ENCODE peak calls at places on chromosomes 13 and 19, in six cellular contexts. C, X, B, A, P and I are unnamed samples. For H3K4me1, the result is how much of the 10 kb centered on the place peaks cover.

GRCh38 chr13:96052655-96053002 is 572 bp downstream of the UGGT2 start:
- DNase-seq in C (no peak), X (peak), B (no peak), A (peak), P (no peak), I (no peak)

GRCh38 chr19:45664575-45664974 is 3.4 kb upstream of the GIPR start:
- DNase-seq in C (no peak), X (no peak), B (no peak), A (no peak), P (no peak), I (no peak)

GRCh38 chr13:110551284-110551683 is 10.2 kb downstream of the RAB20 start:
- DNase-seq in C (no peak), X (no peak), B (no peak), A (no peak), P (no peak), I (no peak)

GRCh38 chr19:51460164-51460992 is 2.1 kb upstream of the SIGLEC8 start:
- DNase-seq in C (no peak), X (peak), B (no peak), A (no peak), P (peak), I (no peak)

GRCh38 chr13:33017410-33017929 is 1.2 kb downstream of the KL start:
- DNase-seq in C (no peak), X (peak), B (peak), A (peak), P (peak), I (no peak)

GRCh38 chr19:28424662-28425430 is 788.1 kb downstream of the UQCRFS1 start:
- DNase-seq in C (no peak), X (no peak), B (no peak), A (no peak), P (no peak), I (no peak)

GRCh38 chr19:9835507-9835949 is 410 bp downstream of the PIN1 start:
- DNase-seq in C (no peak), X (no peak), B (no peak), A (no peak), P (no peak), I (no peak)

GRCh38 chr19:46546194-46546896 is 50.7 kb upstream of the PNMA8B start:
- DNase-seq in C (peak), X (peak), B (peak), A (peak), P (peak), I (no peak)

GRCh38 chr13:45707701-45708100 is 5.6 kb downstream of the CBY2 start:
- DNase-seq in C (no peak), X (no peak), B (no peak), A (no peak), P (no peak), I (no peak)

GRCh38 chr19:39501340-39501739 is 2.6 kb downstream of the DLL3 start:
- DNase-seq in C (no peak), X (no peak), B (no peak), A (no peak), P (no peak), I (no peak)

GRCh38 chr13:59452189-59452588 is 711.5 kb downstream of the DIAPH3 start:
- DNase-seq in C (no peak), X (no peak), B (no peak), A (no peak), P (no peak), I (no peak)

GRCh38 chr13:73210218-73210883 is 151.5 kb downstream of the KLF5 start:
- DNase-seq in C (no peak), X (no peak), B (no peak), A (no peak), P (no peak), I (no peak)

GRCh38 chr13:58087566-58087965 is 456.0 kb downstream of the PCDH17 start:
- DNase-seq in C (no peak), X (peak), B (no peak), A (no peak), P (no peak), I (no peak)

GRCh38 chr19:45973564-45974338 is at the start of gene NOVA2:
- DNase-seq in C (peak), X (peak), B (peak), A (peak), P (peak), I (no peak)

GRCh38 chr19:52020506-52020905 is 7.7 kb downstream of the ZNF614 start:
- DNase-seq in C (no peak), X (no peak), B (no peak), A (no peak), P (no peak), I (no peak)

GRCh38 chr13:33322474-33322827 is 36.9 kb upstream of the STARD13 start:
- DNase-seq in C (no peak), X (no peak), B (peak), A (peak), P (no peak), I (no peak)

GRCh38 chr19:38199340-38199739 is 24.7 kb downstream of the DPF1 start:
- DNase-seq in C (no peak), X (no peak), B (no peak), A (no peak), P (no peak), I (no peak)

GRCh38 chr13:29859971-29860370 is 9.6 kb upstream of the UBL3 start:
- DNase-seq in C (no peak), X (no peak), B (no peak), A (peak), P (no peak), I (no peak)

GRCh38 chr13:49652691-49653305 is 24.5 kb downstream of the ARL11 start:
- DNase-seq in C (peak), X (peak), B (peak), A (peak), P (peak), I (no peak)

GRCh38 chr13:99859178-99860177 is 112.1 kb downstream of the ZIC5 start:
- DNase-seq in C (no peak), X (no peak), B (no peak), A (no peak), P (no peak), I (peak)

GRCh38 chr13:35470671-35471465 is 5.6 kb downstream of the MAB21L1 start:
- DNase-seq in C (no peak), X (peak), B (no peak), A (peak), P (no peak), I (no peak)

GRCh38 chr13:113327391-113327765 is 30.3 kb downstream of the LAMP1 start:
- DNase-seq in C (no peak), X (no peak), B (no peak), A (no peak), P (no peak), I (no peak)

GRCh38 chr19:34733266-34733825 is 697 bp upstream of the ZNF181 start:
- DNase-seq in C (peak), X (peak), B (no peak), A (no peak), P (peak), I (no peak)

GRCh38 chr19:46408611-46409039 is 4.7 kb downstream of the CCDC8 start:
- DNase-seq in C (peak), X (no peak), B (peak), A (peak), P (no peak), I (no peak)

GRCh38 chr19:23440791-23441190 is 45.5 kb upstream of the ZNF91 start:
- DNase-seq in C (no peak), X (peak), B (no peak), A (no peak), P (peak), I (no peak)

GRCh38 chr19:10074153-10074552 is 12.0 kb upstream of the SHFL start:
- DNase-seq in C (no peak), X (peak), B (peak), A (peak), P (peak), I (peak)

GRCh38 chr13:108302279-108302678 is 32.8 kb downstream of the TNFSF13B start:
- DNase-seq in C (no peak), X (no peak), B (no peak), A (no peak), P (no peak), I (no peak)

GRCh38 chr13:99895999-99896695 is 75.4 kb downstream of the ZIC5 start:
- DNase-seq in C (no peak), X (peak), B (no peak), A (no peak), P (no peak), I (no peak)

GRCh38 chr19:49161987-49162386 is 4.4 kb downstream of the TRPM4 start:
- DNase-seq in C (peak), X (no peak), B (no peak), A (no peak), P (no peak), I (no peak)
- H3K4me1 ChIP-seq in C (under half), X (under half), B (under half), A (under half), P (under half), I (under half)

GRCh38 chr19:19463348-19464117 is 51.8 kb downstream of the TSSK6 start:
- DNase-seq in C (peak), X (no peak), B (no peak), A (peak), P (no peak), I (no peak)
- H3K4me1 ChIP-seq in C (half or more), X (half or more), B (under half), A (half or more), P (under half), I (half or more)

DNA sequence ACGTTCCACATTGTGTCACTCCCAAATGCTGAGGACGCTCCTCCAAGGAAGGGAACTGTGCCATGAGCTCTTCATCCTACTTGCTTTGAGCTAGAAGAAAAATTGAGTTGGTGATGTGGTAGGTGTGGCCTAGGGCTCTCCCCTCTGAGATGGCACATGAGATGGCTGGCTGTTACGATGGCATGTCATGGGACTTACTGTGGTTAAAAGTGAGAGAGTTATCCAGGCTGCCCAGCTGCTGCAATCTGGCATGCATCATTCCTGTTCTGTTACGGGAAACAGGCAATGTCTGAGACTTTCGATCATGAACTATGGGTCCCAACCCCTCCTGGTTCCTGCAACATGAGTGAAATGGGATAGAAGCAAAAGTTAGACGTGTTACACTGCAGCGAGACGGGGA is 93.3 kb upstream of the SLC15A1 start:
- DNase-seq in C (no peak), X (no peak), B (no peak), A (peak), P (no peak), I (no peak)
- H3K4me1 ChIP-seq in C (under half), X (under half), B (under half), A (under half), P (under half), I (under half)

GRCh38 chr13:80116107-80116506 is 224.8 kb downstream of the SPRY2 start:
- DNase-seq in C (no peak), X (no peak), B (no peak), A (peak), P (no peak), I (no peak)
- H3K4me1 ChIP-seq in C (under half), X (under half), B (under half), A (under half), P (under half), I (under half)

DNA sequence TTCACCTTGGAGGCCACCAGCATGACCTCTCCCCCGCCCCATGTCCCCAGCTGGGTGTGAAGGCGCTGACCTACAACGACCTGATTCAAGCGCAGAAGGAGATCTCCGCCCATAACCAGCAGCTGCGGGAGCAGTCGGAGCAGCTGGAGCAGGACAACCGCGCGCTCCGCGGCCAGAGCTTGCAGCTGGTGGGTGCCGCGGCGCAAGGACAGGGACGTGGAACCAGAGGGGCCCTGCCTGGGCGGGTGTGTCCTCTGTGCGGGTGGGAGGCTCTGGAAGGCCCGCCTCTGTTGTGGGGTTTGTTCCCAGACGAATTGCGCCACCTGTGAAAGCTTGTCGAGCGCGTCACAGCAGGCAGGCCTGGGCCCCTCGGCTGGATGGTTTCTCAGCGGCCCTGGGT is 22.3 kb downstream of the PLEKHJ1 start:
- DNase-seq in C (no peak), X (no peak), B (no peak), A (peak), P (no peak), I (no peak)
- H3K4me1 ChIP-seq in C (under half), X (under half), B (under half), A (under half), P (under half), I (under half)

GRCh38 chr13:27857271-27857670 is 62.5 kb upstream of the PDX1 start:
- DNase-seq in C (no peak), X (peak), B (no peak), A (no peak), P (no peak), I (no peak)
- H3K4me1 ChIP-seq in C (under half), X (under half), B (under half), A (under half), P (under half), I (under half)

GRCh38 chr19:1168562-1168873 is 5.5 kb downstream of the SBNO2 start:
- DNase-seq in C (no peak), X (no peak), B (no peak), A (no peak), P (no peak), I (no peak)
- H3K4me1 ChIP-seq in C (half or more), X (under half), B (under half), A (under half), P (under half), I (under half)